ENCODE peak calls at places on chromosomes 12 and 14, in ten cellular contexts. M is NCI-H82; Y is hypothalamus; G is AG08395; N is AG10803; W is stimulated activated CD8-positive, alpha-beta memory T cell treated with anti-CD3 and anti-CD28 coated beads, Interleukin-12 subunit alpha, Interleukin-12 subunit beta, amount 100 ng/mL, for 1 hour; Z is NAMALWA; X is K562; D is choroid plexus epithelial cell; C is endothelial cell. E is an unnamed sample.

GRCh38 chr14:75271514-75271913 is 7.1 kb upstream of the FOS start:
- DNase-seq in M (no peak), Y (no peak), G (no peak), N (no peak), W (no peak), Z (no peak), X (no peak), D (no peak), C (no peak), E (no peak)

GRCh38 chr14:99509871-99510555 is 28.8 kb downstream of the CCNK start:
- DNase-seq in M (peak), Y (no peak), G (no peak), N (no peak), W (no peak), Z (no peak), X (no peak), D (no peak), C (no peak), E (peak)

GRCh38 chr14:92728781-92729364 is 19.6 kb downstream of the LGMN start:
- DNase-seq in M (peak), Y (no peak), G (no peak), N (no peak), W (no peak), Z (peak), X (no peak), D (peak), C (no peak), E (no peak)

GRCh38 chr12:127810026-127810425 is 456.9 kb upstream of the TMEM132C start:
- DNase-seq in M (no peak), Y (no peak), G (peak), N (peak), W (no peak), Z (no peak), X (no peak), D (peak), C (no peak), E (no peak)

GRCh38 chr14:39023939-39024871 is 78.8 kb downstream of the SEC23A start:
- DNase-seq in M (peak), Y (no peak), G (no peak), N (no peak), W (no peak), Z (no peak), X (no peak), D (no peak), C (no peak), E (no peak)

GRCh38 chr14:35155962-35156361 is 33.6 kb downstream of the PRORP start:
- DNase-seq in M (no peak), Y (no peak), G (no peak), N (peak), W (no peak), Z (peak), X (no peak), D (peak), C (no peak), E (peak)

GRCh38 chr12:14654416-14654815 is 42.0 kb downstream of the GUCY2C start:
- DNase-seq in M (no peak), Y (no peak), G (no peak), N (no peak), W (no peak), Z (no peak), X (no peak), D (no peak), C (no peak), E (no peak)

GRCh38 chr12:53061404-53062010 is 11.6 kb downstream of the TNS2 start:
- DNase-seq in M (peak), Y (no peak), G (no peak), N (no peak), W (no peak), Z (peak), X (peak), D (peak), C (no peak), E (peak)

GRCh38 chr12:122333142-122334087 is 67.1 kb upstream of the VPS33A start:
- DNase-seq in M (no peak), Y (no peak), G (no peak), N (peak), W (no peak), Z (no peak), X (peak), D (peak), C (no peak), E (no peak)

GRCh38 chr12:51592034-51592705 is 1.1 kb downstream of the SCN8A start:
- DNase-seq in M (peak), Y (no peak), G (peak), N (peak), W (no peak), Z (no peak), X (no peak), D (no peak), C (no peak), E (peak)

GRCh38 chr14:103910984-103911383 is 17.3 kb upstream of the TDRD9 start:
- DNase-seq in M (no peak), Y (no peak), G (no peak), N (no peak), W (no peak), Z (no peak), X (no peak), D (no peak), C (no peak), E (no peak)

GRCh38 chr14:68638056-68638816 is 154.6 kb downstream of the ZFP36L1 start:
- DNase-seq in M (no peak), Y (no peak), G (no peak), N (no peak), W (no peak), Z (no peak), X (no peak), D (no peak), C (no peak), E (no peak)

GRCh38 chr14:96592591-96593388 is 90.6 kb downstream of the PAPOLA start:
- DNase-seq in M (no peak), Y (no peak), G (peak), N (peak), W (peak), Z (peak), X (peak), D (peak), C (peak), E (peak)

GRCh38 chr12:122841544-122842321 is 6.5 kb downstream of the HIP1R start:
- DNase-seq in M (no peak), Y (no peak), G (peak), N (peak), W (no peak), Z (no peak), X (no peak), D (no peak), C (no peak), E (peak)

GRCh38 chr14:93654599-93654998 is 133.7 kb downstream of the PRIMA1 start:
- DNase-seq in M (peak), Y (no peak), G (no peak), N (no peak), W (no peak), Z (no peak), X (no peak), D (no peak), C (no peak), E (no peak)

GRCh38 chr14:37583358-37584210 is 11.5 kb downstream of the FOXA1 start:
- DNase-seq in M (peak), Y (no peak), G (no peak), N (no peak), W (no peak), Z (no peak), X (no peak), D (no peak), C (no peak), E (peak)

GRCh38 chr14:53472306-53472705 is 319.2 kb upstream of the DDHD1 start:
- DNase-seq in M (no peak), Y (no peak), G (peak), N (peak), W (no peak), Z (no peak), X (no peak), D (no peak), C (no peak), E (no peak)

GRCh38 chr12:1093166-1093751 is 102.2 kb downstream of the ERC1 start:
- DNase-seq in M (peak), Y (no peak), G (peak), N (peak), W (no peak), Z (peak), X (no peak), D (peak), C (peak), E (peak)

GRCh38 chr12:90100619-90101018 is 392.0 kb upstream of the ATP2B1 start:
- DNase-seq in M (peak), Y (no peak), G (no peak), N (no peak), W (no peak), Z (no peak), X (no peak), D (no peak), C (no peak), E (no peak)

GRCh38 chr12:11650697-11651281 is 1.3 kb downstream of the ETV6 start:
- DNase-seq in M (peak), Y (no peak), G (peak), N (peak), W (no peak), Z (peak), X (no peak), D (peak), C (no peak), E (no peak)

GRCh38 chr12:73677520-73678291 is 859.9 kb upstream of the ATXN7L3B start:
- DNase-seq in M (no peak), Y (no peak), G (no peak), N (no peak), W (no peak), Z (no peak), X (no peak), D (no peak), C (no peak), E (no peak)

GRCh38 chr12:65300067-65300466 is 21.6 kb downstream of the MSRB3 start:
- DNase-seq in M (no peak), Y (no peak), G (no peak), N (no peak), W (no peak), Z (no peak), X (no peak), D (no peak), C (no peak), E (no peak)

GRCh38 chr12:77980782-77981181 is 150.1 kb downstream of the NAV3 start:
- DNase-seq in M (no peak), Y (no peak), G (peak), N (peak), W (no peak), Z (no peak), X (no peak), D (no peak), C (no peak), E (no peak)

GRCh38 chr12:85441740-85442139 is 161.7 kb downstream of the ALX1 start:
- DNase-seq in M (peak), Y (no peak), G (no peak), N (peak), W (no peak), Z (no peak), X (no peak), D (peak), C (no peak), E (no peak)

GRCh38 chr12:71938728-71939385 is at the start of gene TPH2:
- DNase-seq in M (peak), Y (no peak), G (peak), N (peak), W (peak), Z (peak), X (peak), D (peak), C (peak), E (peak)

GRCh38 chr12:133256321-133256720 is 20.6 kb upstream of the ANHX start:
- DNase-seq in M (no peak), Y (no peak), G (no peak), N (no peak), W (no peak), Z (no peak), X (no peak), D (no peak), C (no peak), E (no peak)

GRCh38 chr12:109781668-109782321 is 51.4 kb downstream of the TRPV4 start:
- DNase-seq in M (no peak), Y (no peak), G (no peak), N (no peak), W (no peak), Z (no peak), X (no peak), D (no peak), C (no peak), E (no peak)

GRCh38 chr14:64504310-64504896 is at the start of gene ZBTB1:
- DNase-seq in M (peak), Y (peak), G (peak), N (peak), W (peak), Z (peak), X (peak), D (peak), C (peak), E (peak)

GRCh38 chr12:1680804-1681492 is 9.9 kb upstream of the ADIPOR2 start:
- DNase-seq in M (no peak), Y (no peak), G (peak), N (no peak), W (no peak), Z (no peak), X (no peak), D (no peak), C (no peak), E (no peak)

GRCh38 chr14:55889124-55889523 is 229.1 kb upstream of the PELI2 start:
- DNase-seq in M (no peak), Y (no peak), G (no peak), N (no peak), W (no peak), Z (no peak), X (no peak), D (no peak), C (no peak), E (no peak)

GRCh38 chr14:103445783-103446182 is 60.6 kb downstream of the MARK3 start:
- DNase-seq in M (peak), Y (no peak), G (no peak), N (no peak), W (no peak), Z (no peak), X (no peak), D (no peak), C (no peak), E (no peak)

GRCh38 chr14:92039073-92039719 is 663 bp downstream of the TRIP11 start:
- DNase-seq in M (peak), Y (no peak), G (peak), N (peak), W (no peak), Z (peak), X (peak), D (peak), C (peak), E (peak)

GRCh38 chr12:124732275-124733075 is 131.2 kb downstream of the SCARB1 start:
- DNase-seq in M (peak), Y (no peak), G (peak), N (peak), W (no peak), Z (no peak), X (no peak), D (peak), C (no peak), E (no peak)

GRCh38 chr14:54347044-54347443 is 49.8 kb upstream of the CDKN3 start:
- DNase-seq in M (no peak), Y (no peak), G (no peak), N (no peak), W (no peak), Z (no peak), X (no peak), D (no peak), C (no peak), E (no peak)

GRCh38 chr14:45939572-45939971 is 686.6 kb upstream of the MIS18BP1 start:
- DNase-seq in M (no peak), Y (no peak), G (no peak), N (no peak), W (no peak), Z (no peak), X (no peak), D (no peak), C (no peak), E (no peak)